ENCODE peak calls at places on chromosomes 3 and 15, in five cellular contexts. S is Calu3, N is progenitor cell of endocrine pancreas, W is fibroblast of lung, X is psoas muscle. Q is an unnamed sample.

GRCh38 chr15:101437209-101437608 is 52.3 kb downstream of the PCSK6 start:
- DNase-seq in S (no peak), N (no peak), W (no peak), X (no peak), Q (no peak)

GRCh38 chr15:70605606-70606410 is 157.6 kb downstream of the UACA start:
- DNase-seq in S (no peak), N (no peak), W (peak; percentile 90), X (peak; percentile 53), Q (no peak)

GRCh38 chr15:89746386-89746974 is 4.6 kb downstream of the MESP1 start:
- DNase-seq in S (no peak), N (no peak), W (no peak), X (no peak), Q (no peak)

GRCh38 chr3:108462899-108463298 is 47.5 kb downstream of the MYH15 start:
- DNase-seq in S (no peak), N (no peak), W (peak; percentile 29), X (no peak), Q (no peak)

GRCh38 chr15:69000091-69000490 is 14.4 kb upstream of the NOX5 start:
- DNase-seq in S (no peak), N (no peak), W (no peak), X (no peak), Q (no peak)

GRCh38 chr3:49647741-49648140 is 26.4 kb upstream of the APEH start:
- DNase-seq in S (no peak), N (no peak), W (no peak), X (no peak), Q (no peak)

GRCh38 chr3:191379473-191379872 is 49.1 kb upstream of the UTS2B start:
- DNase-seq in S (no peak), N (no peak), W (no peak), X (no peak), Q (no peak)

GRCh38 chr3:122247825-122248185 is 64.3 kb downstream of the CASR start:
- DNase-seq in S (no peak), N (no peak), W (no peak), X (no peak), Q (no peak)

GRCh38 chr15:42749266-42749665 is 12.3 kb upstream of the CDAN1 start:
- DNase-seq in S (no peak), N (no peak), W (no peak), X (no peak), Q (no peak)

GRCh38 chr3:183253364-183253960 is 409 bp downstream of the B3GNT5 start:
- DNase-seq in S (peak; percentile 59), N (peak; percentile 13), W (peak; percentile 81), X (peak; percentile 80), Q (peak; percentile 52)

GRCh38 chr3:140453750-140454149 is 224.1 kb upstream of the TRIM42 start:
- DNase-seq in S (no peak), N (no peak), W (no peak), X (no peak), Q (no peak)

GRCh38 chr3:184172681-184173373 is 1.8 kb upstream of the AP2M1 start:
- DNase-seq in S (no peak), N (no peak), W (peak; percentile 20), X (no peak), Q (no peak)

GRCh38 chr3:124032351-124032880 is 40.5 kb upstream of the ROPN1 start:
- DNase-seq in S (no peak), N (no peak), W (peak; percentile 39), X (peak; percentile 45), Q (no peak)

GRCh38 chr3:43817825-43818224 is 127.1 kb downstream of the ABHD5 start:
- DNase-seq in S (no peak), N (no peak), W (no peak), X (no peak), Q (no peak)

GRCh38 chr3:62669161-62669560 is 206.1 kb downstream of the CADPS start:
- DNase-seq in S (no peak), N (no peak), W (no peak), X (no peak), Q (no peak)

GRCh38 chr3:62670351-62670750 is 204.9 kb downstream of the CADPS start:
- DNase-seq in S (no peak), N (no peak), W (peak; percentile 44), X (no peak), Q (no peak)

GRCh38 chr3:62672270-62672987 is 202.8 kb downstream of the CADPS start:
- DNase-seq in S (no peak), N (no peak), W (no peak), X (no peak), Q (no peak)

GRCh38 chr3:62665627-62666433 is 209.4 kb downstream of the CADPS start:
- DNase-seq in S (peak; percentile 75), N (peak; percentile 66), W (peak; percentile 68), X (peak; percentile 30), Q (no peak)

GRCh38 chr3:62667714-62668113 is 207.5 kb downstream of the CADPS start:
- DNase-seq in S (no peak), N (no peak), W (no peak), X (no peak), Q (no peak)
- TF ChIP-seq CTCF in S (no peak), N (peak; percentile 47), W (no peak), X (no peak), Q (no peak)

GRCh38 chr15:40439461-40440299 is 1.1 kb upstream of the BAHD1 start:
- DNase-seq in S (no peak), N (no peak), W (no peak), X (peak; percentile 42), Q (peak; percentile 42)

GRCh38 chr15:40440300-40441011 is at the start of gene BAHD1:
- DNase-seq in S (peak; percentile 94), N (peak; percentile 94), W (peak; percentile 93), X (peak; percentile 97), Q (peak; percentile 93)

GRCh38 chr15:40443255-40443654 is 2.5 kb downstream of the BAHD1 start:
- DNase-seq in S (no peak), N (no peak), W (no peak), X (no peak), Q (no peak)

GRCh38 chr15:40441736-40442531 is 1.2 kb downstream of the BAHD1 start:
- DNase-seq in S (no peak), N (peak; percentile 35), W (no peak), X (no peak), Q (no peak)

GRCh38 chr15:40441012-40441735 is 421 bp downstream of the BAHD1 start:
- DNase-seq in S (no peak), N (peak; percentile 58), W (no peak), X (no peak), Q (no peak)
- TF ChIP-seq CTCF in S (no peak), N (no peak), W (no peak), X (no peak), Q (no peak)

GRCh38 chr15:63600646-63601025 is 3.4 kb downstream of the FBXL22 start:
- DNase-seq in S (peak; percentile 93), N (peak; percentile 70), W (peak; percentile 92), X (peak; percentile 94), Q (peak; percentile 90)
- TF ChIP-seq CTCF in S (no peak), N (no peak), W (no peak), X (peak; percentile 38), Q (no peak)

GRCh38 chr3:79410136-79410535 is 357.7 kb downstream of the ROBO1 start:
- DNase-seq in S (no peak), N (no peak), W (no peak), X (no peak), Q (no peak)

GRCh38 chr3:79410617-79411016 is 357.2 kb downstream of the ROBO1 start:
- DNase-seq in S (no peak), N (no peak), W (no peak), X (no peak), Q (no peak)

GRCh38 chr3:79405183-79405582 is 362.6 kb downstream of the ROBO1 start:
- DNase-seq in S (no peak), N (no peak), W (no peak), X (no peak), Q (no peak)

DNA sequence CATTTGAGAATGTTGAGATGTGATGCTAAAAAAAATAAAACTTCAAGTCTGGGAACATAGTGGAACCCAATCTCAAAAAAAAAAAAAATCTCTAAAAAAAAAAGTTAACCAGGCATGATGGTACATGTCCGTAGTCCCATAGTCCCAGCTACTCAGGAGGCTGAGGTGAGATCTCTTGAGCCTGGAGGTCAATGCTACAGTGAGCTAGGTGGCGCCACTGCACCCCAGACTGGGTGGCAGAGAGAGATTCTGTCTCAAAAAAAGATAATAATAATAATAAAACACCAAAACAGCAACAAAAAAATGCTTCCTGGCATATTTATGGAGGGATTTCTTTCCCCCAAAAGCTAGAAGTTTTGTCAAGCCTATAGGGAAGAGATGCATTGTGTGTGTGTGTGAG is 361.6 kb downstream of the ROBO1 start:
- DNase-seq in S (no peak), N (no peak), W (no peak), X (no peak), Q (no peak)
- TF ChIP-seq CTCF in S (no peak), N (no peak), W (peak; percentile 11), X (peak; percentile 10), Q (no peak)

GRCh38 chr3:163776753-163777152 is 1301.5 kb downstream of the SI start:
- DNase-seq in S (no peak), N (no peak), W (no peak), X (no peak), Q (no peak)

GRCh38 chr3:163779396-163780344 is 1298.6 kb downstream of the SI start:
- DNase-seq in S (no peak), N (no peak), W (no peak), X (no peak), Q (no peak)
- TF ChIP-seq CTCF in S (peak; percentile 36), N (peak; percentile 65), W (no peak), X (no peak), Q (no peak)

DNA sequence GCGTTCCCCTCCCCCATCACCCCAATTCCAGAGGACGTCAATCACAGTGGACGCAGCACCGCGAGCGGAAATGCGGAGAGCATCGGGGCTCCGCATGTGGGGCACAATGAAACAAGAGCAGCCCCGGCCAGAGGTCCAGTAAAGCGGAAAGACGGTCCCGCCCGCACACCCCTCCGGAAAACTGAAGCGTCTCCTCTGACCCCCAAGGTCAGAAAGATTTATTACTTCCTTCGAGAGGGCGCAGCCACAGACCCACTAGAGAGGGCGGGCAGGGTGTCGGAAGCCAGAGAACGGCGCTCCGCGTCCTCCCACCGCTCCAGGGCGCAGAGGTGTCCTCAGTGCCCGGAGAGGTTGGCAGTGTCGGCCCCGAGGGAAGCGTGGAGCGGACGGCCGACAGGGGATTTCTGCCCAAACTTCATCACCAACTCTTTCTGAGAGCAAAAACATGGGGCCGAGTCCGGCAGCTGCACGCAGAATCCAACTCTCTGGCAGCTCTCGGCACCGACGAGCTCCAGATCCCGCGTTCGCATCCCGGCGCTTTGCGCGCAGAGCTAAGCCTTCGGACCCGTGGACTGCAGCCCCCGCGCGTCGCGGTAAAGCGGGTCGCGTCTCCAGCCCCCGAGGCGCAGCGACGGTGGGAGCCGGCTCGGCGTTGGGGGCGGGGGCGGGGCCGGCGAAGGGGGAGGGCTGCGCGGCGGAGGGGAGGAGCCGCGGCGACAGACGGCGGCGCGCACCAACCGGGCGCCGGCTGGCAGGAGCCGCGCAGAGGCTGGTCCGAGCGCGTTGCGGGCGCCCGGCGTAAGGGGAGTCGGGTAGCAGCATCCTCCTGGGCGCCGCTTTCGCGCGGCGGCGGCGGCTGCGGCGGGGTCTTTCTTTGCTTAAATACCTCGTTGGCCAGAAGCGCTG is at the start of gene CHST2:
- DNase-seq in S (peak; percentile 81), N (peak; percentile 46), W (peak; percentile 79), X (peak; percentile 72), Q (peak; percentile 19)
- TF ChIP-seq CTCF in S (no peak), N (no peak), W (no peak), X (no peak), Q (no peak)

Q was measured in HL-60.